ENCODE peak calls at places on chromosomes 11 and 22, in six cellular contexts. O is activated T-cell treated with anti-CD3 and anti-CD28 coated beads for 1 hour, L is pancreas, J is RPMI7951, H is foreskin fibroblast, V is SHP77. K is an unnamed sample.

GRCh38 chr11:74662487-74663103 is 68.6 kb downstream of the CHRDL2 start:
- DNase-seq in L (no peak), O (no peak), H (no peak), V (no peak), J (no peak), K (no peak)

GRCh38 chr11:44833869-44834452 is 107.2 kb downstream of the TSPAN18 start:
- DNase-seq in H (no peak), O (no peak), L (no peak), J (no peak), V (no peak), K (no peak)

GRCh38 chr11:34331329-34331728 is 26.5 kb downstream of the ABTB2 start:
- DNase-seq in V (peak; percentile 63), J (peak; percentile 92), H (peak; percentile 74), L (no peak), O (no peak), K (no peak)

GRCh38 chr11:16722945-16723344 is 15.5 kb upstream of the C11orf58 start:
- DNase-seq in L (no peak), J (no peak), H (no peak), O (no peak), V (no peak), K (no peak)

GRCh38 chr11:97269527-97269926 is 879.7 kb downstream of the JRKL start:
- DNase-seq in V (no peak), L (no peak), O (no peak), H (no peak), J (peak; percentile 1), K (no peak)

GRCh38 chr11:106495046-106495445 is 417.6 kb downstream of the AASDHPPT start:
- DNase-seq in J (peak; percentile 45), V (no peak), H (peak; percentile 75), O (no peak), L (no peak), K (no peak)

GRCh38 chr11:84671325-84672019 is 955.7 kb downstream of the DLG2 start:
- DNase-seq in O (no peak), V (no peak), L (no peak), H (no peak), J (no peak), K (no peak)

GRCh38 chr11:70463478-70464255 is 65.3 kb downstream of the CTTN start:
- DNase-seq in V (no peak), J (no peak), H (no peak), L (no peak), O (no peak), K (no peak)

GRCh38 chr22:41442240-41442792 is 4.3 kb downstream of the TOB2 start:
- DNase-seq in J (no peak), H (no peak), V (no peak), O (no peak), L (no peak), K (no peak)

GRCh38 chr11:116865696-116866095 is 28.3 kb upstream of the APOA1 start:
- DNase-seq in H (peak; percentile 84), O (no peak), J (no peak), L (no peak), V (no peak), K (no peak)

GRCh38 chr11:86519064-86519911 is 144.6 kb downstream of the CCDC81 start:
- DNase-seq in H (peak; percentile 79), O (no peak), L (no peak), J (peak; percentile 50), V (no peak), K (no peak)

GRCh38 chr11:80846442-80846841 is 1405.6 kb upstream of the TENM4 start:
- DNase-seq in J (no peak), H (no peak), V (no peak), O (no peak), L (no peak), K (no peak)

GRCh38 chr11:69640995-69641581 is at the start of gene CCND1:
- DNase-seq in O (no peak), J (peak; percentile 94), H (peak; percentile 96), L (peak; percentile 46), V (peak; percentile 55), K (peak; percentile 21)